ENCODE peak calls at places on chromosomes 1 and 21, in nine cellular contexts. One of them, this sample, is unnamed.

GRCh38 chr1:30845891-30846290 is 62.7 kb downstream of the SDC3 start:
- DNase-seq in heart right ventricle: no peak
- DNase-seq in GM12865: no peak
- DNase-seq in neural crest cell: no peak
- DNase-seq in HL-60: no peak
- DNase-seq in AG09309: no peak
- DNase-seq in HFF-Myc: no peak
- DNase-seq in type B pancreatic cell: no peak
- DNase-seq in glutamatergic neuron: no peak
- DNase-seq in this sample: no peak

GRCh38 chr1:52343982-52344381 is 22.0 kb downstream of the CC2D1B start:
- DNase-seq in heart right ventricle: no peak
- DNase-seq in GM12865: no peak
- DNase-seq in neural crest cell: no peak
- DNase-seq in HL-60: no peak
- DNase-seq in AG09309: no peak
- DNase-seq in HFF-Myc: no peak
- DNase-seq in type B pancreatic cell: peak
- DNase-seq in glutamatergic neuron: no peak
- DNase-seq in this sample: no peak

GRCh38 chr1:15949453-15950245 is 26.3 kb downstream of the ZBTB17 start:
- DNase-seq in heart right ventricle: peak
- DNase-seq in GM12865: peak
- DNase-seq in neural crest cell: no peak
- DNase-seq in HL-60: peak
- DNase-seq in AG09309: peak
- DNase-seq in HFF-Myc: peak
- DNase-seq in type B pancreatic cell: no peak
- DNase-seq in glutamatergic neuron: no peak
- DNase-seq in this sample: peak

GRCh38 chr1:203116048-203116810 is 11.3 kb upstream of the ADORA1 start:
- DNase-seq in heart right ventricle: no peak
- DNase-seq in GM12865: no peak
- DNase-seq in neural crest cell: no peak
- DNase-seq in HL-60: no peak
- DNase-seq in AG09309: no peak
- DNase-seq in HFF-Myc: no peak
- DNase-seq in type B pancreatic cell: no peak
- DNase-seq in glutamatergic neuron: no peak
- DNase-seq in this sample: peak

GRCh38 chr1:179002552-179003345 is 22.9 kb upstream of the FAM20B start:
- DNase-seq in heart right ventricle: peak
- DNase-seq in GM12865: peak
- DNase-seq in neural crest cell: peak
- DNase-seq in HL-60: peak
- DNase-seq in AG09309: no peak
- DNase-seq in HFF-Myc: no peak
- DNase-seq in type B pancreatic cell: peak
- DNase-seq in glutamatergic neuron: peak
- DNase-seq in this sample: peak

GRCh38 chr1:154778944-154779343 is 91.1 kb downstream of the KCNN3 start:
- DNase-seq in heart right ventricle: no peak
- DNase-seq in GM12865: no peak
- DNase-seq in neural crest cell: no peak
- DNase-seq in HL-60: no peak
- DNase-seq in AG09309: no peak
- DNase-seq in HFF-Myc: no peak
- DNase-seq in type B pancreatic cell: no peak
- DNase-seq in glutamatergic neuron: no peak
- DNase-seq in this sample: no peak

GRCh38 chr1:86169625-86170024 is 13.1 kb upstream of the COL24A1 start:
- DNase-seq in heart right ventricle: no peak
- DNase-seq in GM12865: no peak
- DNase-seq in neural crest cell: no peak
- DNase-seq in HL-60: no peak
- DNase-seq in AG09309: no peak
- DNase-seq in HFF-Myc: no peak
- DNase-seq in type B pancreatic cell: no peak
- DNase-seq in glutamatergic neuron: no peak
- DNase-seq in this sample: no peak

GRCh38 chr1:21869620-21870121 is 57.6 kb downstream of the LDLRAD2 start:
- DNase-seq in heart right ventricle: peak
- DNase-seq in GM12865: no peak
- DNase-seq in neural crest cell: no peak
- DNase-seq in HL-60: no peak
- DNase-seq in AG09309: peak
- DNase-seq in HFF-Myc: peak
- DNase-seq in type B pancreatic cell: no peak
- DNase-seq in glutamatergic neuron: no peak
- DNase-seq in this sample: peak

GRCh38 chr21:16082038-16082816 is 352.4 kb downstream of the USP25 start:
- DNase-seq in heart right ventricle: no peak
- DNase-seq in GM12865: peak
- DNase-seq in neural crest cell: no peak
- DNase-seq in HL-60: no peak
- DNase-seq in AG09309: no peak
- DNase-seq in HFF-Myc: no peak
- DNase-seq in type B pancreatic cell: no peak
- DNase-seq in glutamatergic neuron: no peak
- DNase-seq in this sample: no peak

GRCh38 chr1:224089583-224089982 is 24.3 kb upstream of the FBXO28 start:
- DNase-seq in heart right ventricle: no peak
- DNase-seq in GM12865: no peak
- DNase-seq in neural crest cell: no peak
- DNase-seq in HL-60: no peak
- DNase-seq in AG09309: no peak
- DNase-seq in HFF-Myc: no peak
- DNase-seq in type B pancreatic cell: no peak
- DNase-seq in glutamatergic neuron: no peak
- DNase-seq in this sample: no peak

GRCh38 chr1:111604931-111605330 is 14.7 kb upstream of the RAP1A start:
- DNase-seq in heart right ventricle: no peak
- DNase-seq in GM12865: no peak
- DNase-seq in neural crest cell: no peak
- DNase-seq in HL-60: no peak
- DNase-seq in AG09309: peak
- DNase-seq in HFF-Myc: no peak
- DNase-seq in type B pancreatic cell: no peak
- DNase-seq in glutamatergic neuron: no peak
- DNase-seq in this sample: no peak

GRCh38 chr1:27102707-27103468 is 52.0 kb downstream of the SLC9A1 start:
- DNase-seq in heart right ventricle: peak
- DNase-seq in GM12865: peak
- DNase-seq in neural crest cell: peak
- DNase-seq in HL-60: peak
- DNase-seq in AG09309: no peak
- DNase-seq in HFF-Myc: no peak
- DNase-seq in type B pancreatic cell: peak
- DNase-seq in glutamatergic neuron: peak
- DNase-seq in this sample: peak

GRCh38 chr1:82494117-82494516 is 693.4 kb downstream of the ADGRL2 start:
- DNase-seq in heart right ventricle: no peak
- DNase-seq in GM12865: no peak
- DNase-seq in neural crest cell: no peak
- DNase-seq in HL-60: no peak
- DNase-seq in AG09309: no peak
- DNase-seq in HFF-Myc: no peak
- DNase-seq in type B pancreatic cell: no peak
- DNase-seq in glutamatergic neuron: no peak
- DNase-seq in this sample: no peak

GRCh38 chr1:246113555-246114095 is 393.5 kb downstream of the SMYD3 start:
- DNase-seq in heart right ventricle: no peak
- DNase-seq in GM12865: no peak
- DNase-seq in neural crest cell: no peak
- DNase-seq in HL-60: no peak
- DNase-seq in AG09309: no peak
- DNase-seq in HFF-Myc: no peak
- DNase-seq in type B pancreatic cell: no peak
- DNase-seq in glutamatergic neuron: no peak
- DNase-seq in this sample: no peak

GRCh38 chr1:246121533-246121932 is 385.5 kb downstream of the SMYD3 start:
- DNase-seq in heart right ventricle: no peak
- DNase-seq in GM12865: no peak
- DNase-seq in neural crest cell: no peak
- DNase-seq in HL-60: no peak
- DNase-seq in AG09309: no peak
- DNase-seq in HFF-Myc: no peak
- DNase-seq in type B pancreatic cell: no peak
- DNase-seq in glutamatergic neuron: no peak
- DNase-seq in this sample: no peak

GRCh38 chr1:246122071-246122470 is 385.0 kb downstream of the SMYD3 start:
- DNase-seq in heart right ventricle: no peak
- DNase-seq in GM12865: no peak
- DNase-seq in neural crest cell: no peak
- DNase-seq in HL-60: no peak
- DNase-seq in AG09309: no peak
- DNase-seq in HFF-Myc: no peak
- DNase-seq in type B pancreatic cell: no peak
- DNase-seq in glutamatergic neuron: no peak
- DNase-seq in this sample: no peak

GRCh38 chr1:246114369-246114768 is 392.7 kb downstream of the SMYD3 start:
- DNase-seq in heart right ventricle: no peak
- DNase-seq in GM12865: no peak
- DNase-seq in neural crest cell: no peak
- DNase-seq in HL-60: no peak
- DNase-seq in AG09309: no peak
- DNase-seq in HFF-Myc: no peak
- DNase-seq in type B pancreatic cell: no peak
- DNase-seq in glutamatergic neuron: no peak
- DNase-seq in this sample: no peak

GRCh38 chr1:246117066-246117791 is 389.9 kb downstream of the SMYD3 start:
- DNase-seq in heart right ventricle: peak
- DNase-seq in GM12865: peak
- DNase-seq in neural crest cell: no peak
- DNase-seq in HL-60: peak
- DNase-seq in AG09309: no peak
- DNase-seq in HFF-Myc: peak
- DNase-seq in type B pancreatic cell: no peak
- DNase-seq in glutamatergic neuron: no peak
- DNase-seq in this sample: no peak
- TF ChIP-seq CTCF in heart right ventricle: peak
- TF ChIP-seq CTCF in GM12865: peak
- TF ChIP-seq CTCF in neural crest cell: peak
- TF ChIP-seq CTCF in HL-60: peak
- TF ChIP-seq CTCF in AG09309: peak
- TF ChIP-seq CTCF in HFF-Myc: peak
- TF ChIP-seq CTCF in type B pancreatic cell: peak
- TF ChIP-seq CTCF in glutamatergic neuron: peak
- TF ChIP-seq CTCF in this sample: peak

GRCh38 chr1:247096112-247096511 is 8.0 kb downstream of the ZNF669 start:
- DNase-seq in heart right ventricle: no peak
- DNase-seq in GM12865: no peak
- DNase-seq in neural crest cell: no peak
- DNase-seq in HL-60: no peak
- DNase-seq in AG09309: no peak
- DNase-seq in HFF-Myc: no peak
- DNase-seq in type B pancreatic cell: no peak
- DNase-seq in glutamatergic neuron: no peak
- DNase-seq in this sample: peak
- TF ChIP-seq CTCF in heart right ventricle: no peak
- TF ChIP-seq CTCF in GM12865: no peak
- TF ChIP-seq CTCF in neural crest cell: no peak
- TF ChIP-seq CTCF in HL-60: no peak
- TF ChIP-seq CTCF in AG09309: no peak
- TF ChIP-seq CTCF in HFF-Myc: no peak
- TF ChIP-seq CTCF in type B pancreatic cell: no peak
- TF ChIP-seq CTCF in glutamatergic neuron: no peak
- TF ChIP-seq CTCF in this sample: no peak

DNA sequence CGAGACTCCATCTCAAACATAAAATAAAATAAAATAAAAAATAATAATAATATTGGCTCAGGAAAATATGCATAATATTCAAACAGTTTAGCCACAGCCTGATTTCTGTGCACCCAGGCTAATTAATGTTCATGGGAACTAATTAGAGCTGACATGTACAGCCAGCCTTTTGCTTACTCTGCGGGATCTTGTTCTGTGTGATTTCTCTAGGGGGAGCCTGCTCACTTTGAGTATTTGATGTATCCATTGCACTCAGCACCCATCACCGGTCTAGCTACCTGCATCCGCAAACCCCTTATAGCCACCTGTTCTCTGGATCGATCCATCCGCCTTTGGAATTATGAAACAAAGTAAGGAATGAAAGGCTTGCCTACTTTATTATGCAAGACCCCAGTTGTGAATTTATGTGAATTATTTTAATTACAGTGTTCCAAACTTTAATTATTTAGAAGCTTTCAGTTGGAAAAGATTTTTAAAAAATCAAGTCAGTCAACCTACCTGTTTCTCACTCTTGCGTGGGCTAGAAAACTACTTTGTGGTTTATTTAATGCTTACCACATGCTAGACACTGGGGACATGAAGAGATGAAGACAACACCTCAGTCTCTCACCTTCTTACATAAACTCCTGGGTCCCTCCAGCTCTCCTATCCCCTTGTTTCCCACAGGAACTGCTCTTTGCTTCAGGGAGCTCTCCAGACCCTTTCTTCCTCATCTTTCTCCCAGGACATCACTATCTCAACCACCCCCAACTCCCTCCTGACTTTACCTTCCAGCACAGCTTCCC is 25.4 kb downstream of the CFAP57 start:
- DNase-seq in heart right ventricle: no peak
- DNase-seq in GM12865: no peak
- DNase-seq in neural crest cell: no peak
- DNase-seq in HL-60: no peak
- DNase-seq in AG09309: no peak
- DNase-seq in HFF-Myc: no peak
- DNase-seq in type B pancreatic cell: no peak
- DNase-seq in glutamatergic neuron: no peak
- DNase-seq in this sample: no peak
- TF ChIP-seq CTCF in heart right ventricle: no peak
- TF ChIP-seq CTCF in GM12865: no peak
- TF ChIP-seq CTCF in neural crest cell: no peak
- TF ChIP-seq CTCF in HL-60: no peak
- TF ChIP-seq CTCF in AG09309: no peak
- TF ChIP-seq CTCF in HFF-Myc: no peak
- TF ChIP-seq CTCF in type B pancreatic cell: no peak
- TF ChIP-seq CTCF in glutamatergic neuron: no peak
- TF ChIP-seq CTCF in this sample: no peak

GRCh38 chr1:40979241-40980067 is at the start of gene CTPS1:
- DNase-seq in heart right ventricle: peak
- DNase-seq in GM12865: peak
- DNase-seq in neural crest cell: peak
- DNase-seq in HL-60: peak
- DNase-seq in AG09309: peak
- DNase-seq in HFF-Myc: peak
- DNase-seq in type B pancreatic cell: peak
- DNase-seq in glutamatergic neuron: peak
- DNase-seq in this sample: peak
- TF ChIP-seq CTCF in heart right ventricle: no peak
- TF ChIP-seq CTCF in GM12865: peak
- TF ChIP-seq CTCF in neural crest cell: peak
- TF ChIP-seq CTCF in HL-60: peak
- TF ChIP-seq CTCF in AG09309: peak
- TF ChIP-seq CTCF in HFF-Myc: peak
- TF ChIP-seq CTCF in type B pancreatic cell: peak
- TF ChIP-seq CTCF in glutamatergic neuron: no peak
- TF ChIP-seq CTCF in this sample: peak

DNA sequence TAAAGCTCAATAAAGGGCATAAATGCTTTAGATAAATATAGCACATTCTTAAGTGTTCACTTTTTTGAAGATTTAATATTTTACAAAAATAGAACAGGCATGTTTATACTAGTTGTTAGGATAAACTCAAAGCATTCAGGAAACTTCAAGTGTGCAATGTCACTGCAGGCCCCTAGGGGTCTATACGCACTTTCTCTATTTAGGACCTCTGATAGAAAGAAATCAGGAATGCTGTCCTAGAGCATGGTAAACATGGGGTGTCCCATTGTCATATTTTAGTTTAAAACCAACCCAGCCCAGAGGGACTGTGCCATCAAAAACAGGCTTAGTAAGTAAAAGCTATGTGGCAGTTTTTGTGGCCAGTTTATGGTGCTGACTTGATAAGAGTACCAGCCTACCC is 102.2 kb downstream of the BARHL2 start:
- DNase-seq in heart right ventricle: no peak
- DNase-seq in GM12865: no peak
- DNase-seq in neural crest cell: no peak
- DNase-seq in HL-60: no peak
- DNase-seq in AG09309: no peak
- DNase-seq in HFF-Myc: no peak
- DNase-seq in type B pancreatic cell: no peak
- DNase-seq in glutamatergic neuron: no peak
- DNase-seq in this sample: no peak
- TF ChIP-seq CTCF in heart right ventricle: peak
- TF ChIP-seq CTCF in GM12865: peak
- TF ChIP-seq CTCF in neural crest cell: peak
- TF ChIP-seq CTCF in HL-60: no peak
- TF ChIP-seq CTCF in AG09309: peak
- TF ChIP-seq CTCF in HFF-Myc: peak
- TF ChIP-seq CTCF in type B pancreatic cell: peak
- TF ChIP-seq CTCF in glutamatergic neuron: peak
- TF ChIP-seq CTCF in this sample: peak